ENCODE peak calls at places on chromosomes 12 and 14, in four cellular contexts. One of them, this sample, is unnamed. For H3K27me3, the result is how much of the 10 kb centered on the place peaks cover.

GRCh38 chr12:41795066-41795465 is 349.6 kb downstream of the GXYLT1 start:
- DNase-seq in tibial artery: no peak
- DNase-seq in CD8-positive, alpha-beta memory T cell: no peak
- DNase-seq in neuronal stem cell: no peak
- DNase-seq in this sample: no peak

GRCh38 chr12:42186793-42187192 is 42.1 kb upstream of the GXYLT1 start:
- DNase-seq in CD8-positive, alpha-beta memory T cell: no peak
- DNase-seq in tibial artery: no peak
- DNase-seq in neuronal stem cell: no peak
- DNase-seq in this sample: no peak

GRCh38 chr12:44029194-44029593 is 193.3 kb downstream of the TMEM117 start:
- DNase-seq in tibial artery: no peak
- DNase-seq in CD8-positive, alpha-beta memory T cell: no peak
- DNase-seq in neuronal stem cell: no peak
- DNase-seq in this sample: no peak

GRCh38 chr14:31449971-31450610 is 7.2 kb downstream of the DTD2 start:
- DNase-seq in CD8-positive, alpha-beta memory T cell: no peak
- DNase-seq in tibial artery: no peak
- DNase-seq in neuronal stem cell: no peak
- DNase-seq in this sample: no peak

GRCh38 chr14:32417956-32418552 is 89.0 kb downstream of the AKAP6 start:
- DNase-seq in CD8-positive, alpha-beta memory T cell: no peak
- DNase-seq in neuronal stem cell: no peak
- DNase-seq in tibial artery: no peak
- DNase-seq in this sample: peak

GRCh38 chr12:58873496-58873895 is 46.8 kb downstream of the LRIG3 start:
- DNase-seq in CD8-positive, alpha-beta memory T cell: no peak
- DNase-seq in neuronal stem cell: no peak
- DNase-seq in tibial artery: no peak
- DNase-seq in this sample: no peak

GRCh38 chr12:108337235-108338223 is 1.6 kb downstream of the CMKLR1 start:
- DNase-seq in neuronal stem cell: no peak
- DNase-seq in tibial artery: peak
- DNase-seq in CD8-positive, alpha-beta memory T cell: no peak
- DNase-seq in this sample: no peak

GRCh38 chr14:31926123-31926522 is 151.0 kb upstream of the ARHGAP5 start:
- DNase-seq in neuronal stem cell: no peak
- DNase-seq in CD8-positive, alpha-beta memory T cell: no peak
- DNase-seq in tibial artery: no peak
- DNase-seq in this sample: no peak

GRCh38 chr14:57212919-57213318 is 55.8 kb downstream of the EXOC5 start:
- DNase-seq in tibial artery: no peak
- DNase-seq in neuronal stem cell: no peak
- DNase-seq in CD8-positive, alpha-beta memory T cell: no peak
- DNase-seq in this sample: no peak

GRCh38 chr14:69945905-69946304 is 66.7 kb downstream of the SMOC1 start:
- DNase-seq in tibial artery: no peak
- DNase-seq in CD8-positive, alpha-beta memory T cell: no peak
- DNase-seq in neuronal stem cell: no peak
- DNase-seq in this sample: no peak

GRCh38 chr12:53101931-53102781 is 1.1 kb upstream of the SOAT2 start:
- DNase-seq in CD8-positive, alpha-beta memory T cell: no peak
- DNase-seq in neuronal stem cell: no peak
- DNase-seq in tibial artery: no peak
- DNase-seq in this sample: no peak
- H3K27ac ChIP-seq in CD8-positive, alpha-beta memory T cell: no peak
- H3K27ac ChIP-seq in neuronal stem cell: no peak
- H3K27ac ChIP-seq in tibial artery: no peak
- H3K27ac ChIP-seq in this sample: no peak

GRCh38 chr14:92906823-92907222 is 16.1 kb upstream of the CHGA start:
- DNase-seq in neuronal stem cell: no peak
- DNase-seq in tibial artery: no peak
- DNase-seq in CD8-positive, alpha-beta memory T cell: no peak
- DNase-seq in this sample: no peak
- H3K27me3 ChIP-seq in neuronal stem cell: under half
- H3K27me3 ChIP-seq in tibial artery: under half
- H3K27me3 ChIP-seq in CD8-positive, alpha-beta memory T cell: under half
- H3K27me3 ChIP-seq in this sample: under half

DNA sequence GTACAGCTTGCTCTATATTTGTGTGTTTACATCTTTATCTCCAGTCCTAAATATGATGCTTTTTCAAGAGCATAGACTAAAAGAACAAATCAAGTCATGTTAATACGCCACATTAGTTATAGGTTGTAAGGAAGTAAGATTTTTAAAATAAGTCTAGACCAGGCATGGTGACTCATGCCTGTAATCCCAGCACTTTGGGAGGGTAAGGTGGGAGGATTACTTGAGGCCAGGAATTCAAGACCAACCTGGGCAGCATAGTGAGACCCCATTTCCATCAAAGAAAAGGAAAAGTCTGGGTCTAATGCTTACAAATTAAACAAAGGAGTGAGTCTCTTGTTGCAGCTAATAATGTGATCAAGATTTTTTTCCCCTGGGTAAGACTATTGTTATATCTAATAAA is 118.9 kb downstream of the GPR135 start:
- DNase-seq in neuronal stem cell: no peak
- DNase-seq in tibial artery: no peak
- DNase-seq in CD8-positive, alpha-beta memory T cell: no peak
- DNase-seq in this sample: no peak
- H3K27ac ChIP-seq in neuronal stem cell: no peak
- H3K27ac ChIP-seq in tibial artery: peak
- H3K27ac ChIP-seq in CD8-positive, alpha-beta memory T cell: no peak
- H3K27ac ChIP-seq in this sample: no peak

DNA sequence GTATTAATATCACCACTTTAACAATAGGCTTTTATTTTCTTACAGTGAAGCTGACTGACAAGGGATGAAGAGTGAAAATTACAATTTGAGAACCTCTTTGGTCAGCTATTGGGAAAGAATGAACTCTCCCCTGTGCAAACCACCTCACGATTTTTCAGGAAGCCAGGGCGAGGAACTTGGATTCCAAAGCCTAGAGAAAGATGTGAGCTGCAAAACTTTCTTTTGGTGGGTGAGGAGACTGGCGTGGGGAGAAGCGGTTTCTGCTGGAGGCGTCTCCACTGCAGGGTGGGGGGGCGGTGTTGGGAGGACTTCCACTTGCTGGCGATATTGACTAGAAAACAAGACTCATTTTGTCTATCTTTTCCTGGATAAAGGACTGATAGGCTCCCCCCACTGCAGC is 59.3 kb upstream of the VRK1 start:
- DNase-seq in neuronal stem cell: no peak
- DNase-seq in CD8-positive, alpha-beta memory T cell: no peak
- DNase-seq in tibial artery: no peak
- DNase-seq in this sample: no peak
- H3K27me3 ChIP-seq in neuronal stem cell: half or more
- H3K27me3 ChIP-seq in CD8-positive, alpha-beta memory T cell: under half
- H3K27me3 ChIP-seq in tibial artery: under half
- H3K27me3 ChIP-seq in this sample: under half

GRCh38 chr12:31029466-31029865 is 44.2 kb upstream of the DDX11 start:
- DNase-seq in CD8-positive, alpha-beta memory T cell: no peak
- DNase-seq in tibial artery: no peak
- DNase-seq in neuronal stem cell: no peak
- DNase-seq in this sample: no peak
- H3K27ac ChIP-seq in CD8-positive, alpha-beta memory T cell: no peak
- H3K27ac ChIP-seq in tibial artery: no peak
- H3K27ac ChIP-seq in neuronal stem cell: no peak
- H3K27ac ChIP-seq in this sample: no peak

GRCh38 chr12:117363263-117363662 is 1.8 kb upstream of the NOS1 start:
- DNase-seq in CD8-positive, alpha-beta memory T cell: no peak
- DNase-seq in neuronal stem cell: no peak
- DNase-seq in tibial artery: no peak
- DNase-seq in this sample: no peak
- H3K27me3 ChIP-seq in CD8-positive, alpha-beta memory T cell: under half
- H3K27me3 ChIP-seq in neuronal stem cell: half or more
- H3K27me3 ChIP-seq in tibial artery: under half
- H3K27me3 ChIP-seq in this sample: under half

GRCh38 chr12:57838594-57839302 is 7.8 kb downstream of the CTDSP2 start:
- DNase-seq in CD8-positive, alpha-beta memory T cell: no peak
- DNase-seq in neuronal stem cell: no peak
- DNase-seq in tibial artery: no peak
- DNase-seq in this sample: no peak

GRCh38 chr12:57837779-57838562 is 8.6 kb downstream of the CTDSP2 start:
- DNase-seq in neuronal stem cell: no peak
- DNase-seq in CD8-positive, alpha-beta memory T cell: no peak
- DNase-seq in tibial artery: no peak
- DNase-seq in this sample: peak

GRCh38 chr12:57835366-57836288 is 10.9 kb downstream of the CTDSP2 start:
- DNase-seq in tibial artery: no peak
- DNase-seq in CD8-positive, alpha-beta memory T cell: no peak
- DNase-seq in neuronal stem cell: no peak
- DNase-seq in this sample: no peak

GRCh38 chr12:57834086-57834876 is 12.2 kb downstream of the CTDSP2 start:
- DNase-seq in CD8-positive, alpha-beta memory T cell: no peak
- DNase-seq in neuronal stem cell: no peak
- DNase-seq in tibial artery: no peak
- DNase-seq in this sample: no peak

GRCh38 chr12:57836442-57837375 is 9.8 kb downstream of the CTDSP2 start:
- DNase-seq in CD8-positive, alpha-beta memory T cell: no peak
- DNase-seq in tibial artery: peak
- DNase-seq in neuronal stem cell: no peak
- DNase-seq in this sample: peak
- H3K27ac ChIP-seq in CD8-positive, alpha-beta memory T cell: peak
- H3K27ac ChIP-seq in tibial artery: peak
- H3K27ac ChIP-seq in neuronal stem cell: peak
- H3K27ac ChIP-seq in this sample: peak

DNA sequence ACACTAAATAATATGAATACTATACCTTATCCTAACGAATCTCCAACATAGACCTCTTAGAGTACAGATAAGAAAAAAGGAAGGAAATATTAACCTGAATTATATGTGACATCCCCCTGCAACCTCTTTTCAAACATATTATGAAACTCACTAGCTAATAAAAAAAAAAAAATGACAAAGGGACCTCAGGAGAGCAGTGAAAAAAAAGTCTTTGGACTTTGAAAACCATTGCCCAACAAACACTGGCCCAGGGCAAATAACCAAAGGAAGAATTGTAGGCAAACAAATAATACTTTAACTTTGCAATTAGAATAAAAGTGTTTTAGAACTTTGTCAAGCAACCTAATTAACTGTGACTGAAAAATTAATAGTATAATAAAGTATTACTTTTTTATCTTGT is 7.7 kb downstream of the SOX5 start:
- DNase-seq in neuronal stem cell: no peak
- DNase-seq in CD8-positive, alpha-beta memory T cell: no peak
- DNase-seq in tibial artery: no peak
- DNase-seq in this sample: no peak
- H3K27me3 ChIP-seq in neuronal stem cell: under half
- H3K27me3 ChIP-seq in CD8-positive, alpha-beta memory T cell: under half
- H3K27me3 ChIP-seq in tibial artery: under half
- H3K27me3 ChIP-seq in this sample: under half

GRCh38 chr12:106133136-106134087 is 5.3 kb downstream of the NUAK1 start:
- DNase-seq in CD8-positive, alpha-beta memory T cell: no peak
- DNase-seq in neuronal stem cell: no peak
- DNase-seq in tibial artery: no peak
- DNase-seq in this sample: no peak
- H3K27ac ChIP-seq in CD8-positive, alpha-beta memory T cell: no peak
- H3K27ac ChIP-seq in neuronal stem cell: no peak
- H3K27ac ChIP-seq in tibial artery: peak
- H3K27ac ChIP-seq in this sample: no peak

GRCh38 chr14:105087308-105087962 is 22.2 kb upstream of the GPR132 start:
- DNase-seq in tibial artery: peak
- DNase-seq in CD8-positive, alpha-beta memory T cell: no peak
- DNase-seq in neuronal stem cell: no peak
- DNase-seq in this sample: peak

GRCh38 chr14:105087963-105088811 is 23.0 kb upstream of the GPR132 start:
- DNase-seq in CD8-positive, alpha-beta memory T cell: no peak
- DNase-seq in tibial artery: peak
- DNase-seq in neuronal stem cell: peak
- DNase-seq in this sample: peak

GRCh38 chr14:105090493-105091334 is 25.5 kb upstream of the GPR132 start:
- DNase-seq in CD8-positive, alpha-beta memory T cell: peak
- DNase-seq in tibial artery: peak
- DNase-seq in neuronal stem cell: peak
- DNase-seq in this sample: peak

GRCh38 chr14:105089746-105090492 is 24.7 kb upstream of the GPR132 start:
- DNase-seq in neuronal stem cell: no peak
- DNase-seq in tibial artery: peak
- DNase-seq in CD8-positive, alpha-beta memory T cell: no peak
- DNase-seq in this sample: no peak

DNA sequence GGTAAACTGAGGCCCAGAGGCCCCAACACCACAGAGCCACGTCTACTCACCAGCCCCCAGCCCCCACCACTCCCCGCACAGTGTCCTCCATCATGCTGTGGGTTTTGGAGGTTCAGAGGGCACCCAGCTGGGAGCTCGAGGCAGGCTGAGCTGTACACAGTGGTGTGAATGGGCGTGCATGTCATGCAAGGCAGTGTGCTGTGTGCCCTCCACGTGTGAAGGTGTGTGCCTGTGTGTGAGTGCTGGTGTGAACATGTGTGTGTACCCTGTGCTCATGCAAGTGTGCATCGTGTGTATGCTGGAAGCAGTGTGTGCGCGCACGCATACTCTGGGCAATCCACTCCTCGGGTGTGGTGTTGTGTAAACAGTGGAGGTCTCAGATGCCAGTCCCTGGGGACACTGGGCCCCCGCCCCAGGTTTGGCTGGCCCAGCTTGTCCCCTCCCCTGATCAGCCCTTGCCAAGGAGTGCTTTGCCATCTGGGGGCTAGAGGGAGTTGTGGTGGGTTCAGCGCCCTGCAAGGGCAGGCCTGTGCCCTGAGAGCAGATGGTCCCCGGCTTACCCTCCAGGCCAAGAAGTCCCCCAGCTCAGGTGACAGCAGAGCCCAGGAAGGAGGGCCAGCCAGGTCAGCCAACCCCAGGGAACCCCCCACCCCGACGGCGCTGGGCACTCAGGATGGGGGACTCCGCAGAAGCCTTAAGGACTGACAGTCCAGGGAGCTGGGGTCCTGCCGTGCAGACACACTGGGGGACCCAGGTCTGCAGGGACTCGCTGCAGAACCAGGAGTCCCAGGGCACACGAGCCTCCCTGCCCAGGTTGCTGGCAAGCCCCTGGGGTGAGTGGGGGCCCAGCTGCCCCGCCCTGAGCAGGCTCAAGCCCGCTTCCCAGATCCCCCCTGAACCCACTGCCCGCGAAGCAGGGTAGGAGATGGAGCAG is 23.8 kb upstream of the GPR132 start:
- DNase-seq in tibial artery: peak
- DNase-seq in CD8-positive, alpha-beta memory T cell: no peak
- DNase-seq in neuronal stem cell: no peak
- DNase-seq in this sample: no peak
- H3K27me3 ChIP-seq in tibial artery: under half
- H3K27me3 ChIP-seq in CD8-positive, alpha-beta memory T cell: under half
- H3K27me3 ChIP-seq in neuronal stem cell: half or more
- H3K27me3 ChIP-seq in this sample: under half

This sample was measured in thyroid gland.